ENCODE peak calls at places on chromosomes 5 and 9, in six cellular contexts. One of them, this sample, is unnamed.

GRCh38 chr5:148805323-148806290 is 20.8 kb upstream of the ADRB2 start:
- DNase-seq in GM23248: peak
- DNase-seq in OCI-LY7: peak
- DNase-seq in MM.1S: no peak
- DNase-seq in PC-3: peak
- DNase-seq in SK-N-SH: peak
- DNase-seq in this sample: no peak

GRCh38 chr5:133552925-133553525 is 59.3 kb downstream of the FSTL4 start:
- DNase-seq in GM23248: peak
- DNase-seq in OCI-LY7: peak
- DNase-seq in MM.1S: peak
- DNase-seq in PC-3: peak
- DNase-seq in SK-N-SH: peak
- DNase-seq in this sample: peak

GRCh38 chr9:83283528-83283927 is 220.6 kb upstream of the RASEF start:
- DNase-seq in GM23248: no peak
- DNase-seq in OCI-LY7: no peak
- DNase-seq in MM.1S: no peak
- DNase-seq in PC-3: no peak
- DNase-seq in SK-N-SH: no peak
- DNase-seq in this sample: no peak

GRCh38 chr5:116788851-116789403 is 214.3 kb upstream of the SEMA6A start:
- DNase-seq in GM23248: no peak
- DNase-seq in OCI-LY7: no peak
- DNase-seq in MM.1S: no peak
- DNase-seq in PC-3: no peak
- DNase-seq in SK-N-SH: peak
- DNase-seq in this sample: no peak

GRCh38 chr9:17793713-17794622 is 215.1 kb downstream of the SH3GL2 start:
- DNase-seq in GM23248: peak
- DNase-seq in OCI-LY7: no peak
- DNase-seq in MM.1S: no peak
- DNase-seq in PC-3: peak
- DNase-seq in SK-N-SH: no peak
- DNase-seq in this sample: peak

GRCh38 chr5:155091063-155091648 is 77.6 kb downstream of the KIF4B start:
- DNase-seq in GM23248: no peak
- DNase-seq in OCI-LY7: no peak
- DNase-seq in MM.1S: no peak
- DNase-seq in PC-3: no peak
- DNase-seq in SK-N-SH: no peak
- DNase-seq in this sample: no peak

GRCh38 chr5:93342563-93343061 is 238.4 kb downstream of the NR2F1-AS1 start:
- DNase-seq in GM23248: no peak
- DNase-seq in OCI-LY7: no peak
- DNase-seq in MM.1S: peak
- DNase-seq in PC-3: no peak
- DNase-seq in SK-N-SH: no peak
- DNase-seq in this sample: no peak

GRCh38 chr5:133610489-133611356 is 1.6 kb downstream of the FSTL4 start:
- DNase-seq in GM23248: peak
- DNase-seq in OCI-LY7: no peak
- DNase-seq in MM.1S: peak
- DNase-seq in PC-3: peak
- DNase-seq in SK-N-SH: peak
- DNase-seq in this sample: peak

GRCh38 chr5:34762321-34762871 is 76.6 kb upstream of the TTC23L start:
- DNase-seq in GM23248: peak
- DNase-seq in OCI-LY7: no peak
- DNase-seq in MM.1S: no peak
- DNase-seq in PC-3: no peak
- DNase-seq in SK-N-SH: peak
- DNase-seq in this sample: peak

GRCh38 chr5:127739807-127740384 is 36.7 kb downstream of the CCDC192 start:
- DNase-seq in GM23248: no peak
- DNase-seq in OCI-LY7: no peak
- DNase-seq in MM.1S: no peak
- DNase-seq in PC-3: no peak
- DNase-seq in SK-N-SH: no peak
- DNase-seq in this sample: no peak

GRCh38 chr9:1210954-1211353 is 160.8 kb downstream of the DMRT2 start:
- DNase-seq in GM23248: peak
- DNase-seq in OCI-LY7: no peak
- DNase-seq in MM.1S: no peak
- DNase-seq in PC-3: peak
- DNase-seq in SK-N-SH: no peak
- DNase-seq in this sample: no peak

GRCh38 chr5:57566914-57567313 is 84.3 kb upstream of the ACTBL2 start:
- DNase-seq in GM23248: peak
- DNase-seq in OCI-LY7: no peak
- DNase-seq in MM.1S: no peak
- DNase-seq in PC-3: no peak
- DNase-seq in SK-N-SH: no peak
- DNase-seq in this sample: peak

GRCh38 chr5:60685028-60685427 is 14.9 kb downstream of the DEPDC1B start:
- DNase-seq in GM23248: no peak
- DNase-seq in OCI-LY7: no peak
- DNase-seq in MM.1S: no peak
- DNase-seq in PC-3: no peak
- DNase-seq in SK-N-SH: no peak
- DNase-seq in this sample: no peak

GRCh38 chr5:106171708-106172107 is 1499.0 kb downstream of the EFNA5 start:
- DNase-seq in GM23248: no peak
- DNase-seq in OCI-LY7: no peak
- DNase-seq in MM.1S: no peak
- DNase-seq in PC-3: peak
- DNase-seq in SK-N-SH: no peak
- DNase-seq in this sample: no peak

GRCh38 chr5:131151216-131151615 is 13.8 kb downstream of the HINT1 start:
- DNase-seq in GM23248: no peak
- DNase-seq in OCI-LY7: no peak
- DNase-seq in MM.1S: no peak
- DNase-seq in PC-3: no peak
- DNase-seq in SK-N-SH: no peak
- DNase-seq in this sample: no peak

GRCh38 chr9:35948901-35949318 is 9.0 kb downstream of the OR2S2 start:
- DNase-seq in GM23248: no peak
- DNase-seq in OCI-LY7: no peak
- DNase-seq in MM.1S: no peak
- DNase-seq in PC-3: peak
- DNase-seq in SK-N-SH: no peak
- DNase-seq in this sample: no peak

GRCh38 chr9:100690438-100690837 is 112.6 kb downstream of the CAVIN4 start:
- DNase-seq in GM23248: no peak
- DNase-seq in OCI-LY7: no peak
- DNase-seq in MM.1S: peak
- DNase-seq in PC-3: no peak
- DNase-seq in SK-N-SH: no peak
- DNase-seq in this sample: no peak

GRCh38 chr9:8888592-8888991 is 1089.0 kb upstream of the DMAC1 start:
- DNase-seq in GM23248: no peak
- DNase-seq in OCI-LY7: no peak
- DNase-seq in MM.1S: no peak
- DNase-seq in PC-3: no peak
- DNase-seq in SK-N-SH: no peak
- DNase-seq in this sample: peak

GRCh38 chr5:6525910-6526309 is 77.3 kb downstream of the UBE2QL1 start:
- DNase-seq in GM23248: peak
- DNase-seq in OCI-LY7: peak
- DNase-seq in MM.1S: peak
- DNase-seq in PC-3: peak
- DNase-seq in SK-N-SH: peak
- DNase-seq in this sample: peak

GRCh38 chr5:38783011-38783551 is 62.7 kb upstream of the OSMR start:
- DNase-seq in GM23248: peak
- DNase-seq in OCI-LY7: no peak
- DNase-seq in MM.1S: no peak
- DNase-seq in PC-3: peak
- DNase-seq in SK-N-SH: no peak
- DNase-seq in this sample: peak

GRCh38 chr5:150143725-150144058 is 12.0 kb downstream of the PDGFRB start:
- DNase-seq in GM23248: peak
- DNase-seq in OCI-LY7: no peak
- DNase-seq in MM.1S: no peak
- DNase-seq in PC-3: no peak
- DNase-seq in SK-N-SH: no peak
- DNase-seq in this sample: no peak

GRCh38 chr5:150144211-150144801 is 11.3 kb downstream of the PDGFRB start:
- DNase-seq in GM23248: peak
- DNase-seq in OCI-LY7: no peak
- DNase-seq in MM.1S: no peak
- DNase-seq in PC-3: no peak
- DNase-seq in SK-N-SH: peak
- DNase-seq in this sample: peak

GRCh38 chr5:150141544-150142188 is 14.0 kb downstream of the PDGFRB start:
- DNase-seq in GM23248: peak
- DNase-seq in OCI-LY7: no peak
- DNase-seq in MM.1S: no peak
- DNase-seq in PC-3: no peak
- DNase-seq in SK-N-SH: no peak
- DNase-seq in this sample: no peak

GRCh38 chr5:150142189-150142788 is 13.4 kb downstream of the PDGFRB start:
- DNase-seq in GM23248: no peak
- DNase-seq in OCI-LY7: no peak
- DNase-seq in MM.1S: no peak
- DNase-seq in PC-3: no peak
- DNase-seq in SK-N-SH: no peak
- DNase-seq in this sample: no peak

GRCh38 chr5:150142800-150143724 is 12.6 kb downstream of the PDGFRB start:
- DNase-seq in GM23248: peak
- DNase-seq in OCI-LY7: no peak
- DNase-seq in MM.1S: no peak
- DNase-seq in PC-3: peak
- DNase-seq in SK-N-SH: peak
- DNase-seq in this sample: peak
- TF ChIP-seq EZH2phosphoT487 in GM23248: no peak
- TF ChIP-seq EZH2phosphoT487 in OCI-LY7: no peak
- TF ChIP-seq EZH2phosphoT487 in MM.1S: no peak
- TF ChIP-seq EZH2phosphoT487 in PC-3: no peak
- TF ChIP-seq EZH2phosphoT487 in SK-N-SH: no peak
- TF ChIP-seq EZH2phosphoT487 in this sample: no peak

GRCh38 chr5:150521939-150522503 is 14.1 kb downstream of the NDST1 start:
- DNase-seq in GM23248: no peak
- DNase-seq in OCI-LY7: no peak
- DNase-seq in MM.1S: no peak
- DNase-seq in PC-3: no peak
- DNase-seq in SK-N-SH: no peak
- DNase-seq in this sample: no peak

GRCh38 chr5:150522504-150523464 is 14.9 kb downstream of the NDST1 start:
- DNase-seq in GM23248: no peak
- DNase-seq in OCI-LY7: peak
- DNase-seq in MM.1S: no peak
- DNase-seq in PC-3: no peak
- DNase-seq in SK-N-SH: no peak
- DNase-seq in this sample: peak

GRCh38 chr5:150525163-150525562 is 17.2 kb downstream of the NDST1 start:
- DNase-seq in GM23248: no peak
- DNase-seq in OCI-LY7: no peak
- DNase-seq in MM.1S: no peak
- DNase-seq in PC-3: no peak
- DNase-seq in SK-N-SH: no peak
- DNase-seq in this sample: no peak

GRCh38 chr5:150525781-150526180 is 17.9 kb downstream of the NDST1 start:
- DNase-seq in GM23248: no peak
- DNase-seq in OCI-LY7: no peak
- DNase-seq in MM.1S: no peak
- DNase-seq in PC-3: no peak
- DNase-seq in SK-N-SH: no peak
- DNase-seq in this sample: no peak

DNA sequence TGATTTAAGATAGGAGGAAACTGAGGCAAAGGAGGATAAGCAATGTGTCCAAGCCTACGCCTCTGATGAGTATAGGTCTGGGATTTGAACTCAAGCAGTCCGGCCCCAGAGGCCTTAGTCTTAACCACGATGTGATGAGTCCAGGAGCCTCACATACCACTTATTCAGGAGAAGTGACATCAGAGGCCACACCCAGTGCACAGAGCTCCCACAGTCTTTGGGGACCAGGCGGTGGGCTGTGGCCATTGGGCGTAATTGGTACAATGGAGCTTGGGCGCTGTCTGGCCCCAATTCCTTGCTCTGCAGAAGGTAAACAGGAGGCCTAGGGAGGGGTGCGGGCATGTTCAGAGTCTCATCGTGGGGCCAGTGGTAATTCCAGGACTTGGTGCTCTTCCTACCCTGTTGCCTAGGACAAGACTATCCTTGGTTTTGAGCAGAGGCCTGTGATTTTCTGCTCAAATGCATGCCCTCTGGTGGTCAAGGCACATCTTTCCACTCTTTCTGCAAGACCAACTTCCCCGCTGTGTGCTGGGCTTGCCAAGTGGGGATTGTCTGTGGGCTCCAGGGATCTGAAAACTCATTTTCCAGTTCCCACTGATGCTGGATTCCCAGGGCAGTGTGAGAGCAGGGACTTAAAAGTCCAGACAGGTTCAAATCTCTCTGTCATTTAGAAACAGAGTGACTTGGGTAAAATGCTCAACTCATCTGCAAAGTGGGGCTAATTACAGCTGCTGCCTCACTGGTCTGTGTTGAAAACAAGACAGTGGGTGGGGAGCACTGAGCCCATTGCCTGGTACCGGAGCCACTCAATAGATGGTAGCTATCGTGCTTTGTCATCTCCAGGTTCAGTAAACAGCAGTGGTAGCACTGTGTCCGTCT is 15.8 kb downstream of the NDST1 start:
- DNase-seq in GM23248: peak
- DNase-seq in OCI-LY7: peak
- DNase-seq in MM.1S: peak
- DNase-seq in PC-3: peak
- DNase-seq in SK-N-SH: peak
- DNase-seq in this sample: peak
- H3K27ac ChIP-seq in GM23248: peak
- H3K27ac ChIP-seq in OCI-LY7: no peak
- H3K27ac ChIP-seq in MM.1S: no peak
- H3K27ac ChIP-seq in PC-3: no peak
- H3K27ac ChIP-seq in SK-N-SH: peak
- H3K27ac ChIP-seq in this sample: peak

DNA sequence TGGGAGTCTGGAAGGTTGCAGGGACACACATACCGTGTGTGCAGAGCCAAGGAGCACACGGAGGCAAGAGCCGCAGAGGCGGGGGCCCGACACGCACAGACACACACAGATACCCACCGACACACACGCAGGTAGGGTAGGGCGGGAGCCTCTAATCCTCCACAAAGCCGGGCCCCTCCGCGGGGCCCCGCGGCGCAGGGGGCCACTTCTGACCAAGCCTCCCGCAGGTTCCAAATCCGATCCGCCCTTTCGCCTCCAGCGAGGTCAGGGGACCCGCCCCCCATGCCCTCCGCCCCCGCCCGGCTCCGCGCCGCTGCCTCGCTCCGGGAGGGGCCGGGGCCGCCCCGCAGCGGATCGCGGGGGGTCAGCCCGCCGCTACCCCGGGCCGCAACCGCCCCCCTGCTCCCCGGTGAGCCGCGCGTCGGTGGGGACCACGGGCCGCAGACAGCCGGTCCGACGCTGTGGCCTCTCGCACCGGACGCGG is 1.4 kb upstream of the LMX1B start:
- DNase-seq in GM23248: no peak
- DNase-seq in OCI-LY7: no peak
- DNase-seq in MM.1S: no peak
- DNase-seq in PC-3: no peak
- DNase-seq in SK-N-SH: peak
- DNase-seq in this sample: no peak
- TF ChIP-seq EZH2phosphoT487 in GM23248: no peak
- TF ChIP-seq EZH2phosphoT487 in OCI-LY7: no peak
- TF ChIP-seq EZH2phosphoT487 in MM.1S: no peak
- TF ChIP-seq EZH2phosphoT487 in PC-3: no peak
- TF ChIP-seq EZH2phosphoT487 in SK-N-SH: no peak
- TF ChIP-seq EZH2phosphoT487 in this sample: no peak

GRCh38 chr5:89584339-89584956 is 701.5 kb upstream of the MEF2C start:
- DNase-seq in GM23248: peak
- DNase-seq in OCI-LY7: no peak
- DNase-seq in MM.1S: no peak
- DNase-seq in PC-3: peak
- DNase-seq in SK-N-SH: no peak
- DNase-seq in this sample: no peak
- H3K27ac ChIP-seq in GM23248: peak
- H3K27ac ChIP-seq in OCI-LY7: no peak
- H3K27ac ChIP-seq in MM.1S: no peak
- H3K27ac ChIP-seq in PC-3: peak
- H3K27ac ChIP-seq in SK-N-SH: no peak
- H3K27ac ChIP-seq in this sample: no peak

This sample was measured in hepatocyte.